ENCODE peak calls at places on chromosomes 16 and 17, in six cellular contexts. Z, E, T, G, I and C are unnamed samples.

GRCh38 chr17:45873728-45874127 is 20.6 kb upstream of the MAPT start:
- DNase-seq in I (no peak), E (no peak), G (no peak), Z (no peak), T (no peak), C (no peak)

GRCh38 chr16:24988593-24989338 is 26.4 kb downstream of the ARHGAP17 start:
- DNase-seq in Z (peak; percentile 83), E (peak; percentile 32), T (peak; percentile 83), I (no peak), G (peak; percentile 40), C (peak; percentile 58)

GRCh38 chr17:40065041-40065770 is 2.4 kb downstream of the THRA start:
- DNase-seq in Z (no peak), I (no peak), T (no peak), E (peak; percentile 41), G (no peak), C (peak; percentile 17)

GRCh38 chr16:17138801-17139200 is 332.0 kb downstream of the XYLT1 start:
- DNase-seq in I (no peak), E (no peak), Z (no peak), G (no peak), T (no peak), C (no peak)

GRCh38 chr16:84080378-84080777 is 36.4 kb downstream of the MBTPS1 start:
- DNase-seq in I (peak; percentile 85), Z (no peak), G (no peak), E (no peak), T (no peak), C (no peak)

GRCh38 chr17:32281011-32281451 is 15.4 kb downstream of the RHBDL3 start:
- DNase-seq in I (no peak), G (peak; percentile 43), T (no peak), E (no peak), Z (no peak), C (no peak)

GRCh38 chr17:45931677-45932076 is 37.3 kb downstream of the MAPT start:
- DNase-seq in I (no peak), E (no peak), Z (no peak), T (no peak), G (no peak), C (no peak)

GRCh38 chr16:88468289-88469129 is 15.4 kb downstream of the ZFPM1 start:
- DNase-seq in Z (no peak), T (peak; percentile 62), E (no peak), I (peak; percentile 23), G (peak; percentile 63), C (no peak)

GRCh38 chr17:82281502-82282238 is 8.2 kb upstream of the CSNK1D start:
- DNase-seq in Z (no peak), E (no peak), G (peak; percentile 82), I (no peak), T (no peak), C (peak; percentile 89)

GRCh38 chr17:7176107-7176851 is 2.9 kb downstream of the ASGR1 start:
- DNase-seq in E (no peak), Z (no peak), I (no peak), G (no peak), T (no peak), C (no peak)

GRCh38 chr16:64133396-64133795 is 988.5 kb downstream of the CDH11 start:
- DNase-seq in Z (peak; percentile 8), T (peak; percentile 15), G (no peak), E (no peak), I (no peak), C (no peak)

GRCh38 chr17:52537368-52537767 is 378.9 kb upstream of the CA10 start:
- DNase-seq in E (no peak), G (no peak), I (no peak), Z (no peak), T (no peak), C (no peak)

GRCh38 chr16:53511403-53512280 is 8.6 kb upstream of the AKTIP start:
- DNase-seq in G (no peak), Z (peak; percentile 87), I (no peak), E (no peak), T (no peak), C (peak; percentile 64)

GRCh38 chr17:42065201-42065600 is 14.8 kb upstream of the C17orf113 start:
- DNase-seq in G (no peak), I (no peak), T (no peak), E (no peak), Z (no peak), C (no peak)

GRCh38 chr17:70521821-70522256 is 352.5 kb downstream of the KCNJ2 start:
- DNase-seq in G (peak; percentile 75), E (peak; percentile 23), T (peak; percentile 57), I (peak; percentile 19), Z (peak; percentile 13), C (peak; percentile 58)

GRCh38 chr17:44655983-44656700 is at the start of gene MEIOC:
- DNase-seq in T (peak; percentile 86), I (no peak), G (no peak), E (no peak), Z (peak; percentile 33), C (no peak)

GRCh38 chr17:49108318-49108717 is 24.3 kb upstream of the B4GALNT2 start:
- DNase-seq in I (no peak), Z (no peak), T (no peak), E (no peak), G (peak; percentile 49), C (no peak)

GRCh38 chr16:56278196-56278855 is 87.0 kb downstream of the GNAO1 start:
- DNase-seq in Z (no peak), G (no peak), I (no peak), T (no peak), E (no peak), C (peak; percentile 35)

GRCh38 chr16:56279132-56279531 is 87.8 kb downstream of the GNAO1 start:
- DNase-seq in G (peak; percentile 29), E (no peak), Z (peak; percentile 49), I (no peak), T (no peak), C (peak; percentile 32)

GRCh38 chr16:56282455-56282854 is 91.2 kb downstream of the GNAO1 start:
- DNase-seq in E (no peak), I (no peak), G (no peak), Z (no peak), T (no peak), C (no peak)

GRCh38 chr16:56279914-56280313 is 88.6 kb downstream of the GNAO1 start:
- DNase-seq in I (no peak), Z (no peak), G (no peak), T (no peak), E (no peak), C (no peak)

DNA sequence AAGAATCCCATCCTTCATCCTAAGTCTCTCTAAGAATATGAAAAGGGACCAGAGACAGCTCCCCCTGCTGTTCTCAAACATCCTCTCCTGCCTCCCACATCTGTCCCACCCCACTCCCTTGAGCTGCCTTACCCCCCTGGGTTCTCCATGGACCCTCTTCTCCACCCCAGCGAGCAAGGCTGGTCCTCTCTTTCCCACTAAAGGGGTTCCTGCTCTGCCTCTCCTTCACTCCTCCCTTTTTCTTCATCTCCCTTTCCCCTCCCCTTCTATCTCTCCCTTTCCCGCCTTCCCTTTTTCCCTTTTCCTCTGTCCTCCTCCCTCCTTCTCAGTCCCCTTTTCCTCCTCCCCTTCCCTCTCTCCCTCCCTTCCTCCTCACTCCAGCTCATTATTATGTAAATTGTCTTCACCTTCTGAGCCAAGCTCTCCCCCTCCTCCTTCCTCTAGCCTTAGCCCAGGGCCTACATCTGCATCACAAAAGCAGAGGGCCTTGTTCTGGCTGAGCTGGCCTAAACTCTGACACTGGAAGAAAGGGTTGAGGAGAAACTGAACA is 90.0 kb downstream of the GNAO1 start:
- DNase-seq in I (no peak), T (no peak), E (no peak), G (no peak), Z (no peak), C (no peak)
- TF ChIP-seq CTCF in I (no peak), T (no peak), E (no peak), G (no peak), Z (peak; percentile 29), C (no peak)

DNA sequence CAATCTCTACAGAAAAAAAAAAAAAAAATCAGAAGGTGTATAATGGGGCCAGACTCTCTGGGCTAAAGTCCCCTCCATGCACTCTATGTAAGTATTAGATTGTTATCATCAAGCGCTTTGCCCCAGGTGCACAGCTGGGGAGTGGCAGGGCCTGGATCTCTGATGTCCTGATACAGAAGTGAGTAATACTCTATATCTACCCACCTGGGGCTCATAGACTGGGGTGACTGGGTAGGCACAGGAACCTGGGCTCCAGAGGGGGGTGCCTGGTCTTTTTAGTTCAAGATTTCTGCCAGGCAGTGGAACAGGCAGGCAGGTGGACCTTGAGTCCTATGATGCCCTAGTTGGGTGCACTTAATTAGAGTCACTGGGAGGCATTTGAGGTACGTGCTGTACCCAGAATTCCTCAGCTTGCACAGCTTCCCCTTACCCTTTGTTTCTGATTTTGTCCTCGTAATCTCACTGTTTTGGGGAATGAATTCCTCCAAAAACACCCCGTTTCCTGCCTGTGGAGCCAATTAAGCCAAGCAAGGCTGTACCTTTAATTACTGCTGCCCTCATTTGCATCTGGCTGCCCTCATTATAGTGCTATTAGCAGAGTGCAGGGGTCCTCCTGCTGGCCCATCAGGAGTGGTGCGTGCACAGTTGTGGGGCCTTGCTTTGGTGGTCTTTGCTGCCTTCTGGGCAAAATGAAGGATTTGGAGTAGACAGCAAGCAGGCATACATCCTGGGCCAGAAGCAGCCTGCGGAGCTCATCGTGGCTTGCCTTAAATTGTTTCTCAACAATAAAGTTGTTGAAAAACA is 239.0 kb downstream of the SNX29 start:
- DNase-seq in Z (no peak), G (no peak), T (no peak), E (no peak), I (no peak), C (no peak)
- TF ChIP-seq CTCF in Z (peak; percentile 13), G (no peak), T (no peak), E (no peak), I (no peak), C (no peak)

DNA sequence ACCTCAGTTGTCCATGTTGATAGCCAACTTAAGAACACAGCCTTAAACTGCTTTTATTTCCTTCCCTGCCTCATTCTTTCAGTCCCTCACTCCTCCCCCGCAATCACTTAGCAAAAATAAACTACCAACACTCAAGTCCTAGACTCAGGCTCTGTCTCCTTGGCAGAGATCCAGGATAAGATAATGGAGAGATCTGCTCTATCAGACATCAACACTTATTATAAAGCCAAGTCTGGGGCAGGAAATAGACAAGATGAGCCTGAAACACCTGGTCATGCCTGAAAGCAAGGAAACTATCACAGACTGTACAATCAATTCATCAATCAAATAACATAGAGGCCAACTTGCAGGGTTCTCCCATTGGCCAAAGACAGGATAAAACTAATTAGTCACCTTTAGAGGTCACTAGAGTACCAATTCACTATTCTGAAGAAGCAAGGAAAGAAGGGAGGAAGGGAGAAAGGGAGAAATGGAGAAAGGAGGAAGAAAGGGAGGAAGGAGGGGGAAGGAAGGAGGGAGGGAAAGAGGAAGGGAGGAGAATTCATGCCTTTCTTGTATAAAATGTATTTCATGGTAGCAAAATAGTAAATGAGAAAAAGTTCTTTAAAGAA is 15.6 kb downstream of the HYDIN start:
- DNase-seq in I (no peak), Z (no peak), G (no peak), T (no peak), E (no peak), C (no peak)
- TF ChIP-seq CTCF in I (peak; percentile 14), Z (peak; percentile 26), G (no peak), T (no peak), E (no peak), C (no peak)

GRCh38 chr16:86496929-86497381 is 13.4 kb upstream of the FOXF1 start:
- DNase-seq in G (no peak), E (no peak), T (no peak), I (no peak), Z (no peak), C (no peak)

GRCh38 chr16:86498661-86499493 is 11.4 kb upstream of the FOXF1 start:
- DNase-seq in G (no peak), I (no peak), Z (no peak), E (no peak), T (no peak), C (no peak)

GRCh38 chr16:86496262-86496928 is 13.9 kb upstream of the FOXF1 start:
- DNase-seq in Z (no peak), T (no peak), E (no peak), G (no peak), I (no peak), C (no peak)

GRCh38 chr16:86497551-86498021 is 12.7 kb upstream of the FOXF1 start:
- DNase-seq in Z (no peak), E (no peak), T (no peak), I (no peak), G (no peak), C (no peak)

GRCh38 chr16:86498155-86498651 is 12.1 kb upstream of the FOXF1 start:
- DNase-seq in G (no peak), I (no peak), E (no peak), Z (no peak), T (no peak), C (no peak)
- TF ChIP-seq CTCF in G (no peak), I (no peak), E (no peak), Z (no peak), T (no peak), C (no peak)